ENCODE peak calls at places on chromosomes 12 and 14, in eight cellular contexts. T, O, D, U, I, M, F and A are unnamed samples.

GRCh38 chr14:55807059-55807499 is 227.1 kb downstream of the KTN1 start:
- DNase-seq in U (peak), I (peak), D (peak), F (peak), M (peak), O (peak), T (no peak), A (peak)

GRCh38 chr14:69855180-69855817 is 23.9 kb upstream of the SMOC1 start:
- DNase-seq in M (no peak), U (no peak), I (no peak), D (no peak), F (no peak), T (no peak), O (no peak), A (no peak)

GRCh38 chr14:92651106-92651792 is 97.2 kb downstream of the LGMN start:
- DNase-seq in I (peak), F (peak), D (no peak), M (no peak), U (peak), T (no peak), O (peak), A (peak)

GRCh38 chr12:570237-570925 is 92.9 kb downstream of the NINJ2 start:
- DNase-seq in O (no peak), M (peak), D (peak), T (peak), I (no peak), F (no peak), U (no peak), A (no peak)

GRCh38 chr12:132313182-132313581 is 16.2 kb downstream of the GALNT9 start:
- DNase-seq in T (no peak), U (no peak), D (no peak), F (no peak), O (no peak), M (no peak), I (no peak), A (no peak)

GRCh38 chr14:104563191-104563741 is 16.3 kb upstream of the C14orf180 start:
- DNase-seq in M (no peak), I (no peak), O (no peak), F (no peak), D (no peak), U (no peak), T (no peak), A (no peak)

GRCh38 chr12:65603428-65604351 is 220.6 kb upstream of the HMGA2 start:
- DNase-seq in T (no peak), O (no peak), I (no peak), M (peak), D (peak), U (no peak), F (no peak), A (no peak)

GRCh38 chr12:121209629-121210572 is at the start of gene P2RX4:
- DNase-seq in F (peak), O (peak), D (peak), M (peak), T (peak), U (peak), I (peak), A (peak)

GRCh38 chr12:11228268-11228879 is 41.1 kb downstream of the PRB3 start:
- DNase-seq in I (no peak), T (peak), M (no peak), D (peak), F (peak), U (peak), O (peak), A (no peak)

GRCh38 chr14:31785574-31785973 is 224.4 kb downstream of the NUBPL start:
- DNase-seq in T (no peak), D (no peak), M (no peak), O (no peak), F (no peak), U (no peak), I (no peak), A (no peak)

GRCh38 chr14:68655961-68656360 is 136.9 kb downstream of the ZFP36L1 start:
- DNase-seq in D (peak), M (no peak), O (no peak), I (no peak), U (no peak), F (peak), T (no peak), A (no peak)

GRCh38 chr14:67837011-67837624 is 17.5 kb downstream of the RAD51B start:
- DNase-seq in U (peak), I (peak), O (peak), M (peak), D (peak), F (peak), T (no peak), A (peak)

GRCh38 chr12:24821691-24822090 is 127.2 kb downstream of the BCAT1 start:
- DNase-seq in O (no peak), U (no peak), M (no peak), T (no peak), D (peak), I (no peak), F (peak), A (no peak)

GRCh38 chr14:37585971-37586759 is 8.9 kb downstream of the FOXA1 start:
- DNase-seq in M (no peak), U (no peak), F (no peak), T (no peak), I (no peak), O (no peak), D (no peak), A (no peak)

GRCh38 chr12:105106621-105107020 is 910 bp upstream of the WASHC4 start:
- DNase-seq in D (no peak), T (no peak), U (no peak), O (no peak), M (no peak), F (no peak), I (no peak), A (no peak)